ENCODE peak calls at places on chromosomes 1 and 21, in six cellular contexts. One of them, this sample, is unnamed.

GRCh38 chr1:22290611-22291010 is 147.7 kb upstream of the WNT4 start:
- DNase-seq in activated T-cell treated with anti-CD3 and anti-CD28 coated beads for 24 hours: no peak
- DNase-seq in left ventricle myocardium inferior: no peak
- DNase-seq in AG08396: no peak
- DNase-seq in tibial nerve: no peak
- DNase-seq in HEK293T: no peak
- DNase-seq in this sample: no peak

GRCh38 chr21:45041351-45041805 is 33.0 kb upstream of the ADARB1 start:
- DNase-seq in activated T-cell treated with anti-CD3 and anti-CD28 coated beads for 24 hours: no peak
- DNase-seq in left ventricle myocardium inferior: peak; percentile 67
- DNase-seq in AG08396: peak; percentile 86
- DNase-seq in tibial nerve: peak; percentile 89
- DNase-seq in HEK293T: no peak
- DNase-seq in this sample: no peak

GRCh38 chr1:162919043-162919442 is 58.1 kb upstream of the CCDC190 start:
- DNase-seq in activated T-cell treated with anti-CD3 and anti-CD28 coated beads for 24 hours: no peak
- DNase-seq in left ventricle myocardium inferior: no peak
- DNase-seq in AG08396: no peak
- DNase-seq in tibial nerve: no peak
- DNase-seq in HEK293T: no peak
- DNase-seq in this sample: no peak

GRCh38 chr1:182248721-182249120 is 142.9 kb downstream of the GLUL start:
- DNase-seq in activated T-cell treated with anti-CD3 and anti-CD28 coated beads for 24 hours: no peak
- DNase-seq in left ventricle myocardium inferior: no peak
- DNase-seq in AG08396: no peak
- DNase-seq in tibial nerve: no peak
- DNase-seq in HEK293T: no peak
- DNase-seq in this sample: no peak

GRCh38 chr1:8257621-8258020 is 60.3 kb upstream of the SLC45A1 start:
- DNase-seq in activated T-cell treated with anti-CD3 and anti-CD28 coated beads for 24 hours: no peak
- DNase-seq in left ventricle myocardium inferior: no peak
- DNase-seq in AG08396: no peak
- DNase-seq in tibial nerve: no peak
- DNase-seq in HEK293T: no peak
- DNase-seq in this sample: no peak

GRCh38 chr21:42056468-42056867 is 14.6 kb upstream of the UMODL1 start:
- DNase-seq in activated T-cell treated with anti-CD3 and anti-CD28 coated beads for 24 hours: no peak
- DNase-seq in left ventricle myocardium inferior: no peak
- DNase-seq in AG08396: no peak
- DNase-seq in tibial nerve: no peak
- DNase-seq in HEK293T: no peak
- DNase-seq in this sample: no peak

GRCh38 chr1:55827350-55827749 is 612.2 kb upstream of the USP24 start:
- DNase-seq in activated T-cell treated with anti-CD3 and anti-CD28 coated beads for 24 hours: no peak
- DNase-seq in left ventricle myocardium inferior: no peak
- DNase-seq in AG08396: peak; percentile 87
- DNase-seq in tibial nerve: no peak
- DNase-seq in HEK293T: no peak
- DNase-seq in this sample: no peak

GRCh38 chr21:44849616-44850130 is 23.8 kb downstream of the PTTG1IP start:
- DNase-seq in activated T-cell treated with anti-CD3 and anti-CD28 coated beads for 24 hours: no peak
- DNase-seq in left ventricle myocardium inferior: no peak
- DNase-seq in AG08396: no peak
- DNase-seq in tibial nerve: no peak
- DNase-seq in HEK293T: no peak
- DNase-seq in this sample: no peak

GRCh38 chr1:173995475-173995874 is 26.7 kb downstream of the RC3H1 start:
- DNase-seq in activated T-cell treated with anti-CD3 and anti-CD28 coated beads for 24 hours: no peak
- DNase-seq in left ventricle myocardium inferior: no peak
- DNase-seq in AG08396: no peak
- DNase-seq in tibial nerve: no peak
- DNase-seq in HEK293T: no peak
- DNase-seq in this sample: no peak

GRCh38 chr1:61278966-61279365 is 196.6 kb downstream of the NFIA start:
- DNase-seq in activated T-cell treated with anti-CD3 and anti-CD28 coated beads for 24 hours: no peak
- DNase-seq in left ventricle myocardium inferior: no peak
- DNase-seq in AG08396: no peak
- DNase-seq in tibial nerve: no peak
- DNase-seq in HEK293T: no peak
- DNase-seq in this sample: no peak

This sample was measured in NCI-H1930.